ENCODE peak calls at places on chromosomes 11 and 22, in eight cellular contexts. M is cardiac fibroblast; W is fibroblast of mammary gland; L is osteocyte; T is ovary; R is GM13976; B is RWPE1; G is CD4-positive, alpha-beta T cell. X is an unnamed sample.

GRCh38 chr22:40043086-40043485 is 48.3 kb downstream of the FAM83F start:
- DNase-seq in W (peak; percentile 76), B (no peak), M (peak; percentile 79), R (no peak), T (peak; percentile 54), L (peak; percentile 34), G (no peak), X (no peak)

GRCh38 chr11:72135891-72136676 is 559 bp downstream of the FOLR3 start:
- DNase-seq in G (no peak), T (no peak), R (no peak), B (no peak), W (no peak), L (no peak), M (no peak), X (peak; percentile 36)

GRCh38 chr11:16211407-16211806 is 144.9 kb downstream of the SOX6 start:
- DNase-seq in B (no peak), M (no peak), T (no peak), L (no peak), W (no peak), G (no peak), R (no peak), X (no peak)

GRCh38 chr11:35242412-35242811 is 103.4 kb downstream of the CD44 start:
- DNase-seq in M (no peak), R (no peak), T (no peak), B (no peak), L (no peak), G (no peak), W (no peak), X (peak; percentile 37)

GRCh38 chr11:20597137-20597923 is 2.1 kb upstream of the SLC6A5 start:
- DNase-seq in G (no peak), T (no peak), W (no peak), L (no peak), R (no peak), M (no peak), B (no peak), X (no peak)

GRCh38 chr11:2578006-2578933 is 121.5 kb downstream of the KCNQ1OT1 start:
- DNase-seq in T (peak; percentile 29), W (no peak), B (no peak), G (no peak), R (no peak), L (no peak), M (no peak), X (no peak)

GRCh38 chr11:73139476-73140198 is 2.5 kb downstream of the FCHSD2 start:
- DNase-seq in G (no peak), L (no peak), R (no peak), M (peak; percentile 69), B (no peak), T (no peak), W (peak; percentile 35), X (peak; percentile 49)

GRCh38 chr11:72326151-72326842 is 82.3 kb upstream of the PHOX2A start:
- DNase-seq in W (peak; percentile 76), T (no peak), G (no peak), R (no peak), L (no peak), B (no peak), M (peak; percentile 31), X (peak; percentile 73)

GRCh38 chr11:119195680-119196079 is 10.4 kb downstream of the NHERF4 start:
- DNase-seq in G (no peak), R (peak; percentile 42), M (peak; percentile 75), W (peak; percentile 51), B (peak; percentile 48), T (peak; percentile 36), L (no peak), X (peak; percentile 58)

GRCh38 chr11:44793350-44794090 is 66.8 kb downstream of the TSPAN18 start:
- DNase-seq in L (no peak), M (peak; percentile 74), R (no peak), T (no peak), G (no peak), W (no peak), B (no peak), X (peak; percentile 57)

GRCh38 chr11:110097459-110098012 is 4.3 kb downstream of the ZC3H12C start:
- DNase-seq in M (peak; percentile 16), W (peak; percentile 69), G (no peak), T (no peak), L (no peak), R (no peak), B (no peak), X (peak; percentile 58)

GRCh38 chr11:2128512-2129322 is 10.5 kb downstream of the IGF2 start:
- DNase-seq in R (no peak), M (no peak), G (no peak), T (no peak), B (no peak), W (no peak), L (no peak), X (no peak)

GRCh38 chr22:22060200-22061084 is 77.9 kb upstream of the TOP3B start:
- DNase-seq in T (peak; percentile 79), M (peak; percentile 26), G (peak; percentile 8), B (peak; percentile 41), L (no peak), R (peak; percentile 90), W (peak; percentile 28), X (peak; percentile 24)
- TF ChIP-seq CTCF in T (no peak), M (peak; percentile 92), G (peak; percentile 28), B (peak; percentile 52), L (peak; percentile 63), R (peak; percentile 98), W (peak; percentile 72), X (peak; percentile 78)

GRCh38 chr11:46668480-46669085 is 31.8 kb downstream of the ARHGAP1 start:
- DNase-seq in G (no peak), W (no peak), B (no peak), T (no peak), R (no peak), L (no peak), M (no peak), X (no peak)

GRCh38 chr11:46672381-46672839 is 28.0 kb downstream of the ARHGAP1 start:
- DNase-seq in L (no peak), T (no peak), M (no peak), W (no peak), G (no peak), B (no peak), R (no peak), X (no peak)

GRCh38 chr11:46671958-46672315 is 28.5 kb downstream of the ARHGAP1 start:
- DNase-seq in R (no peak), M (no peak), G (no peak), W (no peak), L (no peak), T (no peak), B (no peak), X (no peak)

GRCh38 chr11:46666982-46667590 is 33.3 kb downstream of the ARHGAP1 start:
- DNase-seq in T (peak; percentile 71), R (no peak), L (no peak), B (no peak), M (peak; percentile 54), W (no peak), G (no peak), X (no peak)

DNA sequence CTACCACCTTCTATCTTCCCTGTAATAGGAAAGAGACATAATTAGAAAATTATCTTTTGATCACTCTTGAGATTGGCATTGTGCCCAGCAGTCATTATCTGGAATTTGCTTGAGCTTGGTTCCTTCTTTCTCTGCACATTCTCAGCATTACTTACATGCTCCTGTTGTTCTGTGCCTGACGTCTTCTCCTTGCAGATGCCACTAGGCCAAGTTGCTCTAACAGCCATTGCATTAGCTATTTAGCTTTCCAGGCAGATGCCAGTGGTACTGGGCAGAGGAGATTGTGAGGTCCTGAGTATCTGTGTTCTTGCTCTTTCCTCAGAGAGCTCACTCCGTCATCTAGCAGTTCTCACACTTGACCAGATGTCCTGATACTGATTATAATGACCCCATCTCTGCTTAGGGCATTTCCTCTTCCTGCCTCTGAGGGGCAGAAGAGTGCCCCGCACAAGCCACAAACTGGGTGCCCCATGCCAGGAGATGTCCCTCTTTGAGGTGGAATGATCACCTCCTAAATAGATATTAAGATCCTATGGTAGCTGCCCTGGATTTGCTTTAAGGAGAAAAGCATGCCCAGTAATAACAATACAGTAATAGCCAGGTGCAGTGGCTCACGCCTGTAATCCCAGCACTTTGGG is 30.7 kb downstream of the ARHGAP1 start:
- DNase-seq in L (no peak), W (no peak), M (no peak), R (no peak), T (no peak), B (no peak), G (no peak), X (no peak)
- TF ChIP-seq CTCF in L (no peak), W (peak; percentile 37), M (peak; percentile 30), R (no peak), T (no peak), B (peak; percentile 9), G (no peak), X (peak; percentile 12)

GRCh38 chr11:117095301-117096139 is 2.7 kb downstream of the SIK3 start:
- DNase-seq in M (peak; percentile 70), G (no peak), T (no peak), R (no peak), B (no peak), W (peak; percentile 44), L (no peak), X (peak; percentile 52)

GRCh38 chr11:117096973-117097566 is 1.2 kb downstream of the SIK3 start:
- DNase-seq in T (no peak), R (no peak), L (no peak), B (no peak), G (no peak), M (no peak), W (no peak), X (no peak)

GRCh38 chr11:117097567-117098268 is 510 bp downstream of the SIK3 start:
- DNase-seq in W (no peak), T (peak; percentile 74), M (peak; percentile 34), B (peak; percentile 36), R (peak; percentile 45), L (peak; percentile 86), G (peak; percentile 16), X (no peak)

GRCh38 chr11:117094776-117095175 is 3.5 kb downstream of the SIK3 start:
- DNase-seq in R (no peak), B (no peak), G (no peak), T (no peak), W (peak; percentile 44), M (peak; percentile 44), L (no peak), X (peak; percentile 56)

DNA sequence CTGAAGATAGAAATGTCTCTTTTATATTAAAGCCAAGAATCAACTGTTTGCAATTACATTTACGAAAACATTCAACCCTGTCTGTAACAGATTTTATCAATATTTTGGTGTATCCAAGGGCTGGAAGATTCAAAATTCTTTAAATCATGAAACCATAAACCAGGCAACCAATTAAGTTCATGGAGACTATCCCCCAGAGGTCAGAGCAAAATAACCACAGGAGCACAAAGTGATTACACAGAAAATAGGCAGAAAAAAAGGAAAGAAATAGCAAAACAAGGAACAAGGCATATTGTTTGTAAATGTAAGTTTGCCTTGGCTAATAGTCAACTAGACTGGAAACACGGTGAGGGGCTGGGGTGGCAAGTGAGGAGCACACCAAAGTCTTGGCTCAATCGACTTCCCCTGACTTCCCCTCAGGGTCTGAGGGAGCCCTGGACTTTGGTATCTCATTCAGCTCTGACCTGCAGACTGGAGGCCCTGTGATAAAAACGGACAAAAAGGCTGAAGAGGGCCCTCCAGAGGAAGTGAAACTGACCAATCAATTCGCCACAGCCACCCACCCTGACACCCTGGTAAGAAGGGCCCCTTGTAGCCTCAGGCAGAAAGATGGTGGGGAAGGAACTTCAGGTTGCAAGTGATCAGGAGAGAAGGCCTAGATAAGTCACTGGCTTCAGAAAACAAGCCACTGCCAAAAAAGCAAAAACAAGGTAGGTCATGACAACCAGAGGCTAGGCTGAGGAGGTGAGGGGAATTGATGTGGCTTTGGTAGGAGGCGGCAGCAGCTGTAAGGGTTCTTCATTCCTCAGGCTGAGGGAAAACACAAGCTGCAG is 1.9 kb downstream of the SIK3 start:
- DNase-seq in G (peak; percentile 27), L (no peak), T (no peak), B (no peak), M (peak; percentile 28), R (peak; percentile 73), W (no peak), X (no peak)
- TF ChIP-seq CTCF in G (no peak), L (no peak), T (no peak), B (no peak), M (no peak), R (peak; percentile 19), W (no peak), X (no peak)

GRCh38 chr22:29359469-29359868 is 28.9 kb downstream of the AP1B1 start:
- DNase-seq in R (no peak), L (no peak), M (peak; percentile 78), G (no peak), W (peak; percentile 55), B (peak; percentile 11), T (peak; percentile 73), X (peak; percentile 53)
- TF ChIP-seq CTCF in R (no peak), L (peak; percentile 74), M (peak; percentile 78), G (no peak), W (peak; percentile 57), B (peak; percentile 56), T (peak; percentile 47), X (peak; percentile 62)